ENCODE peak calls at places on chromosomes 11 and 22, in seven cellular contexts. One of them, this sample, is unnamed.

GRCh38 chr11:130055637-130056036 is 14.1 kb upstream of the APLP2 start:
- DNase-seq in cardiac muscle cell: no peak
- DNase-seq in dorsolateral prefrontal cortex: no peak
- DNase-seq in tibial artery: no peak
- DNase-seq in A549: no peak
- DNase-seq in IMR-90: no peak
- DNase-seq in HCT116: no peak
- DNase-seq in this sample: no peak

GRCh38 chr11:104522650-104523049 is 358.7 kb upstream of the PDGFD start:
- DNase-seq in cardiac muscle cell: no peak
- DNase-seq in IMR-90: peak
- DNase-seq in HCT116: no peak
- DNase-seq in tibial artery: no peak
- DNase-seq in dorsolateral prefrontal cortex: no peak
- DNase-seq in A549: no peak
- DNase-seq in this sample: no peak

GRCh38 chr11:57979532-57980079 is 44.1 kb upstream of the OR9Q1 start:
- DNase-seq in HCT116: no peak
- DNase-seq in dorsolateral prefrontal cortex: no peak
- DNase-seq in A549: no peak
- DNase-seq in cardiac muscle cell: no peak
- DNase-seq in tibial artery: no peak
- DNase-seq in IMR-90: no peak
- DNase-seq in this sample: no peak

GRCh38 chr11:44855138-44855849 is 95.4 kb downstream of the TP53I11 start:
- DNase-seq in A549: no peak
- DNase-seq in HCT116: no peak
- DNase-seq in dorsolateral prefrontal cortex: no peak
- DNase-seq in tibial artery: no peak
- DNase-seq in cardiac muscle cell: no peak
- DNase-seq in IMR-90: peak
- DNase-seq in this sample: no peak

GRCh38 chr22:49767355-49768062 is 60.2 kb downstream of the BRD1 start:
- DNase-seq in IMR-90: peak
- DNase-seq in HCT116: peak
- DNase-seq in dorsolateral prefrontal cortex: no peak
- DNase-seq in A549: peak
- DNase-seq in cardiac muscle cell: peak
- DNase-seq in tibial artery: peak
- DNase-seq in this sample: peak

GRCh38 chr11:110903830-110904229 is 191.6 kb upstream of the ARHGAP20 start:
- DNase-seq in IMR-90: peak
- DNase-seq in tibial artery: no peak
- DNase-seq in A549: no peak
- DNase-seq in HCT116: no peak
- DNase-seq in cardiac muscle cell: no peak
- DNase-seq in dorsolateral prefrontal cortex: no peak
- DNase-seq in this sample: no peak

GRCh38 chr11:2798951-2799761 is 86.4 kb downstream of the CDKN1C start:
- DNase-seq in dorsolateral prefrontal cortex: peak
- DNase-seq in IMR-90: peak
- DNase-seq in tibial artery: no peak
- DNase-seq in A549: no peak
- DNase-seq in HCT116: no peak
- DNase-seq in cardiac muscle cell: no peak
- DNase-seq in this sample: no peak

GRCh38 chr22:27542602-27543001 is 259.0 kb downstream of the MN1 start:
- DNase-seq in HCT116: no peak
- DNase-seq in tibial artery: no peak
- DNase-seq in dorsolateral prefrontal cortex: no peak
- DNase-seq in cardiac muscle cell: no peak
- DNase-seq in A549: no peak
- DNase-seq in IMR-90: no peak
- DNase-seq in this sample: no peak

GRCh38 chr11:86274503-86274902 is 27.5 kb upstream of the HIKESHI start:
- DNase-seq in HCT116: no peak
- DNase-seq in A549: no peak
- DNase-seq in IMR-90: no peak
- DNase-seq in cardiac muscle cell: peak
- DNase-seq in tibial artery: no peak
- DNase-seq in dorsolateral prefrontal cortex: no peak
- DNase-seq in this sample: no peak

GRCh38 chr11:59753650-59754493 is 1.3 kb upstream of the STX3 start:
- DNase-seq in IMR-90: peak
- DNase-seq in HCT116: peak
- DNase-seq in tibial artery: peak
- DNase-seq in cardiac muscle cell: peak
- DNase-seq in dorsolateral prefrontal cortex: peak
- DNase-seq in A549: peak
- DNase-seq in this sample: peak

GRCh38 chr11:45384711-45385241 is 98.6 kb upstream of the SYT13 start:
- DNase-seq in IMR-90: no peak
- DNase-seq in A549: no peak
- DNase-seq in HCT116: no peak
- DNase-seq in dorsolateral prefrontal cortex: no peak
- DNase-seq in tibial artery: no peak
- DNase-seq in cardiac muscle cell: peak
- DNase-seq in this sample: no peak

GRCh38 chr22:25797891-25798290 is 55.9 kb downstream of the MYO18B start:
- DNase-seq in tibial artery: no peak
- DNase-seq in dorsolateral prefrontal cortex: no peak
- DNase-seq in IMR-90: no peak
- DNase-seq in HCT116: no peak
- DNase-seq in A549: no peak
- DNase-seq in cardiac muscle cell: no peak
- DNase-seq in this sample: no peak

GRCh38 chr11:130409618-130410388 is 18.6 kb downstream of the ADAMTS8 start:
- DNase-seq in tibial artery: no peak
- DNase-seq in A549: no peak
- DNase-seq in dorsolateral prefrontal cortex: peak
- DNase-seq in IMR-90: no peak
- DNase-seq in cardiac muscle cell: no peak
- DNase-seq in HCT116: no peak
- DNase-seq in this sample: no peak

GRCh38 chr11:111918390-111919256 is at the start of gene C11orf52:
- DNase-seq in HCT116: peak
- DNase-seq in dorsolateral prefrontal cortex: no peak
- DNase-seq in IMR-90: peak
- DNase-seq in cardiac muscle cell: peak
- DNase-seq in A549: no peak
- DNase-seq in tibial artery: no peak
- DNase-seq in this sample: no peak

GRCh38 chr11:65489061-65489705 is 9.7 kb upstream of the MALAT1 start:
- DNase-seq in A549: no peak
- DNase-seq in IMR-90: peak
- DNase-seq in HCT116: no peak
- DNase-seq in cardiac muscle cell: peak
- DNase-seq in dorsolateral prefrontal cortex: peak
- DNase-seq in tibial artery: peak
- DNase-seq in this sample: no peak

GRCh38 chr11:14114786-14115185 is 152.3 kb downstream of the SPON1 start:
- DNase-seq in dorsolateral prefrontal cortex: no peak
- DNase-seq in tibial artery: no peak
- DNase-seq in cardiac muscle cell: peak
- DNase-seq in IMR-90: no peak
- DNase-seq in HCT116: no peak
- DNase-seq in A549: no peak
- DNase-seq in this sample: no peak

GRCh38 chr11:18730020-18730419 is 4.0 kb upstream of the IGSF22 start:
- DNase-seq in dorsolateral prefrontal cortex: no peak
- DNase-seq in A549: no peak
- DNase-seq in cardiac muscle cell: no peak
- DNase-seq in IMR-90: no peak
- DNase-seq in tibial artery: no peak
- DNase-seq in HCT116: no peak
- DNase-seq in this sample: no peak

GRCh38 chr22:23070418-23071162 is at the start of gene GNAZ:
- DNase-seq in tibial artery: peak
- DNase-seq in cardiac muscle cell: peak
- DNase-seq in dorsolateral prefrontal cortex: peak
- DNase-seq in HCT116: no peak
- DNase-seq in IMR-90: no peak
- DNase-seq in A549: no peak
- DNase-seq in this sample: peak

GRCh38 chr11:72478596-72479143 is 44.3 kb upstream of the CLPB start:
- DNase-seq in tibial artery: no peak
- DNase-seq in A549: no peak
- DNase-seq in cardiac muscle cell: no peak
- DNase-seq in dorsolateral prefrontal cortex: no peak
- DNase-seq in IMR-90: no peak
- DNase-seq in HCT116: no peak
- DNase-seq in this sample: no peak

GRCh38 chr11:80240245-80240644 is 799.4 kb upstream of the TENM4 start:
- DNase-seq in tibial artery: no peak
- DNase-seq in cardiac muscle cell: no peak
- DNase-seq in HCT116: no peak
- DNase-seq in A549: no peak
- DNase-seq in IMR-90: no peak
- DNase-seq in dorsolateral prefrontal cortex: no peak
- DNase-seq in this sample: no peak

GRCh38 chr11:98736813-98737212 is 283.9 kb upstream of the CNTN5 start:
- DNase-seq in cardiac muscle cell: no peak
- DNase-seq in tibial artery: no peak
- DNase-seq in A549: no peak
- DNase-seq in IMR-90: no peak
- DNase-seq in HCT116: no peak
- DNase-seq in dorsolateral prefrontal cortex: no peak
- DNase-seq in this sample: no peak

GRCh38 chr11:78244546-78245315 is 56.0 kb downstream of the USP35 start:
- DNase-seq in dorsolateral prefrontal cortex: no peak
- DNase-seq in tibial artery: no peak
- DNase-seq in A549: no peak
- DNase-seq in cardiac muscle cell: no peak
- DNase-seq in IMR-90: no peak
- DNase-seq in HCT116: no peak
- DNase-seq in this sample: no peak

GRCh38 chr11:554824-555499 is 5.6 kb downstream of the LMNTD2 start:
- DNase-seq in cardiac muscle cell: peak
- DNase-seq in A549: peak
- DNase-seq in tibial artery: no peak
- DNase-seq in dorsolateral prefrontal cortex: no peak
- DNase-seq in IMR-90: no peak
- DNase-seq in HCT116: peak
- DNase-seq in this sample: peak

GRCh38 chr11:6206456-6207180 is 1.3 kb downstream of the C11orf42 start:
- DNase-seq in IMR-90: no peak
- DNase-seq in dorsolateral prefrontal cortex: no peak
- DNase-seq in cardiac muscle cell: no peak
- DNase-seq in tibial artery: no peak
- DNase-seq in HCT116: no peak
- DNase-seq in A549: no peak
- DNase-seq in this sample: no peak

GRCh38 chr11:10780040-10780439 is 28.7 kb downstream of the EIF4G2 start:
- DNase-seq in IMR-90: no peak
- DNase-seq in cardiac muscle cell: no peak
- DNase-seq in HCT116: no peak
- DNase-seq in A549: no peak
- DNase-seq in tibial artery: no peak
- DNase-seq in dorsolateral prefrontal cortex: no peak
- DNase-seq in this sample: no peak

GRCh38 chr11:18723991-18724390 is 2.0 kb downstream of the IGSF22 start:
- DNase-seq in IMR-90: no peak
- DNase-seq in tibial artery: no peak
- DNase-seq in dorsolateral prefrontal cortex: peak
- DNase-seq in cardiac muscle cell: no peak
- DNase-seq in HCT116: no peak
- DNase-seq in A549: no peak
- DNase-seq in this sample: peak

GRCh38 chr11:61534901-61535839 is 26.6 kb downstream of the LRRC10B start:
- DNase-seq in cardiac muscle cell: no peak
- DNase-seq in tibial artery: no peak
- DNase-seq in A549: no peak
- DNase-seq in IMR-90: no peak
- DNase-seq in HCT116: no peak
- DNase-seq in dorsolateral prefrontal cortex: peak
- DNase-seq in this sample: no peak

GRCh38 chr11:61535998-61536675 is 27.6 kb downstream of the LRRC10B start:
- DNase-seq in IMR-90: no peak
- DNase-seq in cardiac muscle cell: no peak
- DNase-seq in HCT116: no peak
- DNase-seq in A549: no peak
- DNase-seq in dorsolateral prefrontal cortex: no peak
- DNase-seq in tibial artery: no peak
- DNase-seq in this sample: no peak

GRCh38 chr11:61533039-61533375 is 24.5 kb downstream of the LRRC10B start:
- DNase-seq in A549: no peak
- DNase-seq in tibial artery: no peak
- DNase-seq in dorsolateral prefrontal cortex: no peak
- DNase-seq in HCT116: no peak
- DNase-seq in cardiac muscle cell: no peak
- DNase-seq in IMR-90: no peak
- DNase-seq in this sample: no peak

GRCh38 chr11:61533401-61533800 is 24.9 kb downstream of the LRRC10B start:
- DNase-seq in A549: no peak
- DNase-seq in IMR-90: no peak
- DNase-seq in HCT116: no peak
- DNase-seq in tibial artery: no peak
- DNase-seq in dorsolateral prefrontal cortex: no peak
- DNase-seq in cardiac muscle cell: no peak
- DNase-seq in this sample: no peak

GRCh38 chr11:61534025-61534900 is 25.7 kb downstream of the LRRC10B start:
- DNase-seq in cardiac muscle cell: no peak
- DNase-seq in dorsolateral prefrontal cortex: no peak
- DNase-seq in A549: no peak
- DNase-seq in HCT116: no peak
- DNase-seq in tibial artery: no peak
- DNase-seq in IMR-90: no peak
- DNase-seq in this sample: no peak
- H3K27ac ChIP-seq in cardiac muscle cell: no peak
- H3K27ac ChIP-seq in dorsolateral prefrontal cortex: no peak
- H3K27ac ChIP-seq in A549: no peak
- H3K27ac ChIP-seq in HCT116: no peak
- H3K27ac ChIP-seq in tibial artery: no peak
- H3K27ac ChIP-seq in IMR-90: no peak
- H3K27ac ChIP-seq in this sample: no peak

GRCh38 chr22:48678171-48679135 is 1149.2 kb downstream of the BRD1 start:
- DNase-seq in dorsolateral prefrontal cortex: no peak
- DNase-seq in A549: no peak
- DNase-seq in HCT116: no peak
- DNase-seq in tibial artery: no peak
- DNase-seq in IMR-90: no peak
- DNase-seq in cardiac muscle cell: no peak
- DNase-seq in this sample: no peak
- H3K4me3 ChIP-seq in dorsolateral prefrontal cortex: no peak
- H3K4me3 ChIP-seq in A549: no peak
- H3K4me3 ChIP-seq in HCT116: no peak
- H3K4me3 ChIP-seq in tibial artery: no peak
- H3K4me3 ChIP-seq in IMR-90: no peak
- H3K4me3 ChIP-seq in cardiac muscle cell: no peak
- H3K4me3 ChIP-seq in this sample: no peak

GRCh38 chr11:124760806-124761205 is 1.3 kb downstream of the ESAM start:
- DNase-seq in tibial artery: no peak
- DNase-seq in dorsolateral prefrontal cortex: no peak
- DNase-seq in A549: no peak
- DNase-seq in IMR-90: no peak
- DNase-seq in cardiac muscle cell: no peak
- DNase-seq in HCT116: no peak
- DNase-seq in this sample: no peak
- H3K27ac ChIP-seq in tibial artery: peak
- H3K27ac ChIP-seq in dorsolateral prefrontal cortex: peak
- H3K27ac ChIP-seq in A549: no peak
- H3K27ac ChIP-seq in IMR-90: no peak
- H3K27ac ChIP-seq in cardiac muscle cell: no peak
- H3K27ac ChIP-seq in HCT116: no peak
- H3K27ac ChIP-seq in this sample: no peak

GRCh38 chr22:32476804-32477203 is 2.2 kb downstream of the FBXO7 start:
- DNase-seq in IMR-90: no peak
- DNase-seq in HCT116: no peak
- DNase-seq in A549: no peak
- DNase-seq in dorsolateral prefrontal cortex: no peak
- DNase-seq in cardiac muscle cell: no peak
- DNase-seq in tibial artery: no peak
- DNase-seq in this sample: no peak
- H3K4me3 ChIP-seq in IMR-90: no peak
- H3K4me3 ChIP-seq in HCT116: no peak
- H3K4me3 ChIP-seq in A549: peak
- H3K4me3 ChIP-seq in dorsolateral prefrontal cortex: peak
- H3K4me3 ChIP-seq in cardiac muscle cell: no peak
- H3K4me3 ChIP-seq in tibial artery: peak
- H3K4me3 ChIP-seq in this sample: no peak

This sample was measured in WERI-Rb-1.